ENCODE peak calls at places on chromosomes 12 and 14, in five cellular contexts. Z is naive thymus-derived CD8-positive, alpha-beta T cell; W is dorsolateral prefrontal cortex; U is EH; T is HT-29. S is an unnamed sample.

GRCh38 chr12:89544730-89545184 is 18.9 kb upstream of the POC1B start:
- DNase-seq in Z (no peak), T (peak), W (no peak), U (peak), S (no peak)

GRCh38 chr12:81809829-81810595 is 50.9 kb upstream of the PPFIA2 start:
- DNase-seq in Z (no peak), U (no peak), T (no peak), W (no peak), S (no peak)

GRCh38 chr14:21300892-21301291 is 21.0 kb downstream of the RPGRIP1 start:
- DNase-seq in T (no peak), U (no peak), Z (peak), W (peak), S (no peak)

GRCh38 chr12:89684131-89684530 is 24.5 kb downstream of the ATP2B1 start:
- DNase-seq in Z (no peak), T (no peak), W (no peak), U (no peak), S (no peak)

GRCh38 chr12:2248087-2248900 is 195.5 kb downstream of the CACNA1C start:
- DNase-seq in Z (no peak), W (no peak), U (peak), T (peak), S (no peak)

GRCh38 chr12:45674583-45674982 is 54.9 kb upstream of the ARID2 start:
- DNase-seq in T (peak), Z (no peak), U (peak), W (no peak), S (no peak)

GRCh38 chr12:58369576-58369975 is 428.2 kb downstream of the ATP23 start:
- DNase-seq in W (no peak), T (no peak), Z (no peak), U (peak), S (no peak)

GRCh38 chr12:110114596-110114995 is 9.6 kb upstream of the IFT81 start:
- DNase-seq in T (no peak), Z (no peak), W (no peak), U (no peak), S (no peak)

GRCh38 chr14:79278798-79279644 is 932.3 kb downstream of the DIO2 start:
- DNase-seq in U (peak), T (no peak), Z (no peak), W (peak), S (peak)

GRCh38 chr12:92218394-92219077 is 72.9 kb upstream of the BTG1 start:
- DNase-seq in T (no peak), W (no peak), U (no peak), Z (no peak), S (no peak)

GRCh38 chr14:64958201-64958600 is 13.9 kb downstream of the RAB15 start:
- DNase-seq in U (no peak), W (no peak), Z (no peak), T (no peak), S (no peak)

GRCh38 chr14:69680297-69680696 is 68.9 kb downstream of the SUSD6 start:
- DNase-seq in T (no peak), Z (no peak), U (peak), W (no peak), S (no peak)

GRCh38 chr14:72738181-72738611 is 155.7 kb downstream of the DPF3 start:
- DNase-seq in Z (no peak), W (no peak), U (peak), T (no peak), S (no peak)

GRCh38 chr12:7373226-7373625 is 69.4 kb downstream of the ACSM4 start:
- DNase-seq in U (no peak), T (no peak), W (peak), Z (no peak), S (no peak)

GRCh38 chr14:59274991-59275391 is 86.5 kb downstream of the DAAM1 start:
- DNase-seq in T (peak), W (no peak), Z (no peak), U (no peak), S (no peak)

GRCh38 chr12:46133751-46134150 is 135.1 kb downstream of the SLC38A1 start:
- DNase-seq in T (no peak), Z (no peak), U (peak), W (no peak), S (no peak)

GRCh38 chr12:83404521-83404920 is 717.8 kb downstream of the TMTC2 start:
- DNase-seq in Z (no peak), T (no peak), U (no peak), W (no peak), S (no peak)

GRCh38 chr12:116601524-116601923 is 42.3 kb downstream of the MAP1LC3B2 start:
- DNase-seq in T (no peak), Z (no peak), U (peak), W (no peak), S (no peak)

GRCh38 chr14:23551266-23552028 is at the start of gene ZFHX2:
- DNase-seq in U (peak), W (peak), Z (peak), T (peak), S (peak)

GRCh38 chr12:52952082-52952801 is 3.3 kb downstream of the KRT18 start:
- DNase-seq in W (no peak), U (peak), T (peak), Z (no peak), S (no peak)

GRCh38 chr12:112303004-112303403 is 79.2 kb downstream of the HECTD4 start:
- DNase-seq in W (no peak), U (peak), Z (no peak), T (no peak), S (no peak)

GRCh38 chr12:6552140-6552551 is 3.7 kb downstream of the IFFO1 start:
- DNase-seq in Z (no peak), U (peak), T (peak), W (peak), S (no peak)

GRCh38 chr14:29310210-29310609 is 543.6 kb downstream of the FOXG1 start:
- DNase-seq in Z (no peak), U (no peak), T (no peak), W (no peak), S (no peak)

GRCh38 chr12:92408072-92408900 is 262.6 kb upstream of the BTG1 start:
- DNase-seq in Z (no peak), T (peak), W (no peak), U (peak), S (no peak)

GRCh38 chr12:123097521-123098084 is 53.3 kb downstream of the PITPNM2 start:
- DNase-seq in T (no peak), U (no peak), W (peak), Z (no peak), S (no peak)

GRCh38 chr14:104499784-104500496 is 79.6 kb upstream of the C14orf180 start:
- DNase-seq in W (no peak), U (no peak), T (no peak), Z (no peak), S (no peak)

GRCh38 chr12:12436831-12437345 is 80.0 kb downstream of the BORCS5 start:
- DNase-seq in U (peak), Z (no peak), T (no peak), W (no peak), S (no peak)

GRCh38 chr12:1365703-1366102 is 228.7 kb downstream of the FBXL14 start:
- DNase-seq in U (no peak), Z (no peak), W (no peak), T (no peak), S (no peak)

GRCh38 chr14:59919582-59920377 is at the start of gene LRRC9:
- DNase-seq in Z (peak), U (no peak), T (no peak), W (peak), S (no peak)

GRCh38 chr12:39047539-39048078 is 142.2 kb upstream of the CPNE8 start:
- DNase-seq in T (no peak), W (no peak), Z (no peak), U (no peak), S (no peak)

GRCh38 chr12:19151298-19151697 is 21.8 kb downstream of the PLEKHA5 start:
- DNase-seq in Z (no peak), W (no peak), T (no peak), U (no peak), S (no peak)

GRCh38 chr14:68884031-68885030 is 91.5 kb upstream of the ZFP36L1 start:
- DNase-seq in Z (no peak), W (peak), T (peak), U (peak), S (no peak)

GRCh38 chr14:75989134-75989533 is 3.6 kb downstream of the IFT43 start:
- DNase-seq in Z (no peak), U (peak), T (peak), W (no peak), S (no peak)

GRCh38 chr14:23910081-23910875 is 43.3 kb upstream of the DHRS4 start:
- DNase-seq in U (peak), T (peak), W (no peak), Z (peak), S (no peak)

S was measured in NCI-H1048.